ENCODE peak calls at places on chromosomes 12 and 14, in ten cellular contexts. E, Q, L, T, H, G, K, F, J and A are unnamed samples.

GRCh38 chr12:32024884-32025599 is 65.8 kb downstream of the RESF1 start:
- DNase-seq in E (no peak), Q (no peak), L (no peak), T (no peak), H (no peak), G (no peak), K (no peak), F (no peak), J (no peak), A (no peak)

GRCh38 chr12:98678946-98679610 is 34.0 kb downstream of the APAF1 start:
- DNase-seq in E (no peak), Q (no peak), L (no peak), T (no peak), H (no peak), G (no peak), K (no peak), F (no peak), J (no peak), A (peak; percentile 56)

GRCh38 chr12:126362964-126363363 is 1297.7 kb downstream of the AACS start:
- DNase-seq in E (no peak), Q (peak; percentile 21), L (peak; percentile 19), T (no peak), H (no peak), G (no peak), K (no peak), F (no peak), J (no peak), A (no peak)

GRCh38 chr12:72511906-72512305 is 239.7 kb downstream of the TRHDE start:
- DNase-seq in E (no peak), Q (no peak), L (no peak), T (no peak), H (no peak), G (peak; percentile 26), K (no peak), F (no peak), J (no peak), A (no peak)

GRCh38 chr12:3155710-3156386 is 78.7 kb downstream of the TSPAN9 start:
- DNase-seq in E (no peak), Q (no peak), L (no peak), T (no peak), H (no peak), G (peak; percentile 10), K (no peak), F (no peak), J (no peak), A (no peak)

GRCh38 chr14:73476451-73476905 is 14.3 kb upstream of the RIOX1 start:
- DNase-seq in E (no peak), Q (no peak), L (peak; percentile 55), T (no peak), H (no peak), G (no peak), K (no peak), F (no peak), J (no peak), A (no peak)

GRCh38 chr14:70086685-70087379 is 101.9 kb downstream of the SLC8A3 start:
- DNase-seq in E (peak; percentile 7), Q (peak; percentile 49), L (peak; percentile 40), T (no peak), H (peak; percentile 38), G (peak; percentile 28), K (no peak), F (no peak), J (no peak), A (no peak)

GRCh38 chr12:92478692-92479091 is 224.1 kb upstream of the PLEKHG7 start:
- DNase-seq in E (no peak), Q (no peak), L (no peak), T (no peak), H (no peak), G (no peak), K (no peak), F (no peak), J (no peak), A (no peak)

GRCh38 chr14:23380197-23381016 is 3.6 kb downstream of the CMTM5 start:
- DNase-seq in E (no peak), Q (no peak), L (no peak), T (no peak), H (peak; percentile 74), G (no peak), K (no peak), F (no peak), J (no peak), A (peak; percentile 65)

GRCh38 chr12:101775814-101776213 is 36.6 kb upstream of the SYCP3 start:
- DNase-seq in E (no peak), Q (no peak), L (no peak), T (no peak), H (no peak), G (no peak), K (no peak), F (no peak), J (no peak), A (no peak)

GRCh38 chr12:2152134-2152533 is 99.3 kb downstream of the CACNA1C start:
- DNase-seq in E (peak; percentile 30), Q (no peak), L (peak; percentile 60), T (no peak), H (no peak), G (no peak), K (no peak), F (no peak), J (no peak), A (no peak)